ENCODE peak calls at places on chromosomes 5 and 9, in eight cellular contexts. I, M, Y, B, R, V, C and S are unnamed samples.

GRCh38 chr9:18447131-18447530 is 26.8 kb upstream of the ADAMTSL1 start:
- DNase-seq in Y (no peak), V (no peak), M (no peak), C (no peak), B (peak), I (no peak), R (peak), S (no peak)

GRCh38 chr9:5364294-5364990 is 24.8 kb upstream of the RLN1 start:
- DNase-seq in B (no peak), Y (no peak), I (no peak), V (peak), C (no peak), M (no peak), R (no peak), S (no peak)

GRCh38 chr5:45737153-45737552 is 41.0 kb upstream of the HCN1 start:
- DNase-seq in V (no peak), I (no peak), R (no peak), Y (no peak), M (no peak), C (no peak), B (no peak), S (no peak)

GRCh38 chr9:121748080-121748479 is 96.6 kb downstream of the DAB2IP start:
- DNase-seq in I (no peak), V (peak), B (no peak), R (no peak), C (no peak), M (no peak), Y (no peak), S (no peak)

GRCh38 chr5:83472508-83473343 is 1.2 kb downstream of the VCAN start:
- DNase-seq in I (peak), Y (peak), R (peak), B (peak), M (peak), V (no peak), C (peak), S (no peak)

GRCh38 chr5:150582281-150582791 is 58.1 kb upstream of the SYNPO start:
- DNase-seq in M (no peak), R (peak), B (peak), Y (no peak), V (peak), I (peak), C (peak), S (no peak)

GRCh38 chr9:93132946-93133640 is 958 bp downstream of the NINJ1 start:
- DNase-seq in V (no peak), Y (no peak), R (no peak), M (no peak), I (no peak), B (peak), C (no peak), S (no peak)

GRCh38 chr9:5566054-5566618 is 55.8 kb downstream of the PDCD1LG2 start:
- DNase-seq in V (no peak), C (no peak), R (no peak), B (no peak), I (no peak), Y (peak), M (no peak), S (no peak)

GRCh38 chr9:132030626-132031325 is 48.9 kb downstream of the MED27 start:
- DNase-seq in Y (no peak), M (no peak), V (no peak), I (no peak), B (no peak), R (no peak), C (no peak), S (no peak)

GRCh38 chr5:132526290-132526973 is 16.9 kb downstream of the IL5 start:
- DNase-seq in M (no peak), C (peak), B (no peak), Y (peak), I (peak), R (peak), V (peak), S (no peak)

GRCh38 chr5:15261279-15261668 is 238.7 kb upstream of the FBXL7 start:
- DNase-seq in C (no peak), V (no peak), Y (no peak), B (no peak), I (no peak), R (no peak), M (no peak), S (no peak)

GRCh38 chr9:134815435-134816214 is 65.0 kb upstream of the FCN2 start:
- DNase-seq in C (no peak), V (no peak), B (no peak), Y (no peak), M (no peak), R (no peak), I (no peak), S (no peak)

GRCh38 chr9:115972802-115973201 is 180.8 kb upstream of the PAPPA start:
- DNase-seq in C (no peak), I (no peak), B (no peak), M (no peak), R (no peak), Y (no peak), V (no peak), S (no peak)

GRCh38 chr5:149211566-149211965 is 60.1 kb upstream of the AFAP1L1 start:
- DNase-seq in C (no peak), B (no peak), Y (no peak), M (no peak), R (no peak), V (peak), I (no peak), S (no peak)

GRCh38 chr5:181100121-181101015 is 30.6 kb downstream of the OR2V1 start:
- DNase-seq in B (no peak), M (no peak), R (no peak), Y (no peak), I (peak), V (no peak), C (no peak), S (no peak)

GRCh38 chr9:127897194-127897692 is 2.2 kb downstream of the ST6GALNAC6 start:
- DNase-seq in Y (no peak), C (peak), R (peak), V (peak), B (peak), I (peak), M (no peak), S (peak)

GRCh38 chr9:79572891-79573696 is 1.3 kb downstream of the TLE4 start:
- DNase-seq in M (no peak), R (peak), C (peak), I (peak), Y (no peak), B (peak), V (no peak), S (no peak)

GRCh38 chr9:91421022-91421765 is 2.4 kb downstream of the NFIL3 start:
- DNase-seq in R (peak), I (peak), B (peak), C (peak), Y (no peak), V (peak), M (no peak), S (no peak)

GRCh38 chr9:35490910-35491465 is 1.1 kb downstream of the RUSC2 start:
- DNase-seq in R (no peak), I (no peak), V (peak), B (no peak), M (no peak), C (no peak), Y (no peak), S (no peak)

GRCh38 chr9:129656795-129657390 is 8.6 kb upstream of the PRRX2 start:
- DNase-seq in B (no peak), V (peak), C (no peak), R (no peak), I (no peak), M (no peak), Y (no peak), S (no peak)

GRCh38 chr9:127838375-127839078 is 15.9 kb downstream of the ENG start:
- DNase-seq in V (peak), C (peak), R (peak), M (peak), Y (no peak), I (peak), B (peak), S (no peak)

GRCh38 chr5:169826618-169827017 is 153.7 kb downstream of the INSYN2B start:
- DNase-seq in B (no peak), C (no peak), R (no peak), I (no peak), Y (no peak), M (no peak), V (no peak), S (no peak)

GRCh38 chr9:18748106-18748719 is 274.3 kb downstream of the ADAMTSL1 start:
- DNase-seq in C (no peak), M (no peak), R (no peak), Y (no peak), B (no peak), I (no peak), V (peak), S (no peak)

GRCh38 chr5:62579761-62580160 is 1.1 kb downstream of the LRRC70 start:
- DNase-seq in Y (no peak), R (no peak), C (no peak), I (no peak), V (no peak), M (no peak), B (no peak), S (no peak)
- H3K27ac ChIP-seq in Y (no peak), R (no peak), C (peak), I (no peak), V (no peak), M (no peak), B (no peak), S (no peak)

GRCh38 chr9:125177888-125178287 is 11.7 kb downstream of the PPP6C start:
- DNase-seq in Y (no peak), V (no peak), C (no peak), R (no peak), B (no peak), I (no peak), M (no peak), S (no peak)
- H3K27ac ChIP-seq in Y (no peak), V (no peak), C (no peak), R (peak), B (peak), I (no peak), M (no peak), S (no peak)

DNA sequence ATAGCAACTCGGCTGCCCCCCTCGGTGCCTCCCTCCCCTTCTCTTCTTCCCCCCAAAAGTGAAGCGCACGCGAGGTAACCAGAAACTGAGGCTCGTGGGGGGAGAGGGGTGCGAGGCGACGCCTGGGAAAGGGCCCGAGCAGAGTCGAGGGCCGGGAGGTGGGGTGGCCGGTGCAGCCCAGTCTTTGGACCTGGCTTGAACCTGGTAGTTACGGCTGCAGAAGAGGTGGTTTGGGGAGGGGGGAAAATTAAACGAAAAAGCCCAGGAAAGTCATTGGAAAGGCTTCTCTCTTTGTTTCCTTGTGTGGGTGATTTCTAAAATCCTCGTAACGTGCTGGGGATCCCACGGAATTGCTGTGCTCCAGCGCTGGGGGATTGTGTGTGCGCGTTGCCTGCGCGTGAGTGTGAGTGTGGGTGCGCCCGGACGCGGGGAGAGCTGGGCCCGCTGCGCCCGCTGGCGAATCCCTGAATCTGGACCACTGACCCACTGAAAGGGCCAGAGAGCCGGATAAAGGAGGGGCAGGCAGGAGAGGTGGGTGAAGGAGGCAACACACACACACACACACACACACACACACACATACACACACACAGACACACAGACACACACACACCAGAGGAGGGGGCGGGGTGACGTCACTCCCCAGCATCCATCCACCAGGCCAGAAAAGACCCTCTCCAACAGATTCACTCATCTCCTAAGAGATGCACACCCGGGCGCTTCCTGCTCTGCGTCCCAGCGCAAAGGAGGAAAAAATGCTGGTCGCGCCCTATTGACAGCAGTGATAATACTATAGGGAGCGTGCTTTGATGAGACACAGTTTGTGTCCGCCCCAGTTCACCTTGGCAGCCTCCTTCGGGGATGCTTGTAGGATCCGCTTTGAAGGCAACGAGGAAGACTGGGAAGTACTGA is 1058.9 kb upstream of the DMAC1 start:
- DNase-seq in B (no peak), R (no peak), I (no peak), C (peak), Y (no peak), M (no peak), V (no peak), S (peak)
- H3K27ac ChIP-seq in B (no peak), R (no peak), I (peak), C (peak), Y (no peak), M (peak), V (no peak), S (peak)

GRCh38 chr5:145834917-145835838 is at the start of gene PRELID2:
- DNase-seq in Y (no peak), M (peak), B (peak), I (peak), C (peak), R (peak), V (peak), S (peak)
- H3K27ac ChIP-seq in Y (peak), M (peak), B (peak), I (peak), C (peak), R (peak), V (peak), S (peak)

GRCh38 chr9:72527801-72528195 is 6.4 kb downstream of the TMC1 start:
- DNase-seq in Y (no peak), I (no peak), B (no peak), M (no peak), R (no peak), C (no peak), V (no peak), S (no peak)
- H3K27ac ChIP-seq in Y (peak), I (peak), B (peak), M (no peak), R (peak), C (no peak), V (peak), S (peak)

DNA sequence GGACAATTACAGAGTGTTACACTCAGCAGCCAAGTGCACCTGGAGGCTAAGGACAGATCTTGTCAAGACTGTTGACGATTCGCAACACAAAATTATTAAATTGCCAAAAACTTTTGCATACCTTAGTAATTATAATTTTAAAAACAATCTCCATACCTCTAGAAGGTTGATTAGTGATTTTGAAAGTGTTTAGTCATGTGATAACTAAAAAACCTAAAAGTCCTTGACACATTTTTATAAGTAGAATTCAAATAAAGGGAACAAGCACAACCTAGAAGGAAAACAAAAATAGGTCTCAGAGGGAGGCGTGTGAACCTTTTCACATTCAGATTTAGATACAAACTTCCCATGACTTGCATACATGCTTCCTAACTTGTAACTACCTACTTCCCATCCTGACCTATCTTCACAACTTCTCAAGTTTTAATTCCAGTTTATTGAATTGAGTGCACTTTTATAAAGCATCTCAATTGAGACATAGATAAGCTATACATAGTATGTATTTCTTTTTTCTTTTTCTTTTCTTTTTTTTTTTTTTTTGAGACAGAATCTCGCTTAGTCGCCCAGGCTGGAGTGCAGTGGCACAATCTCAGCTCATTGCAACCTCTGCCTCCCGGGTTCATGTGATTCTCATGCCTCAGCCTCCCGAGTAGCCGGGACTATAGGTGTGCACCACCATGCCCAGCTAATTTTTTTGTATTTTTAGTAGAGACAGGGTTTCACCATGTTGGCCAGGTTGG is 5.8 kb downstream of the ZNF367 start:
- DNase-seq in C (no peak), Y (no peak), V (no peak), B (no peak), I (no peak), M (no peak), R (no peak), S (no peak)
- H3K27ac ChIP-seq in C (no peak), Y (no peak), V (no peak), B (no peak), I (no peak), M (no peak), R (no peak), S (no peak)

GRCh38 chr5:115542076-115542475 is 2.5 kb downstream of the FEM1C start:
- DNase-seq in R (no peak), B (no peak), I (no peak), C (no peak), V (peak), M (no peak), Y (no peak), S (no peak)

GRCh38 chr5:115541586-115541985 is 3.0 kb downstream of the FEM1C start:
- DNase-seq in I (no peak), V (peak), Y (no peak), R (no peak), B (no peak), M (no peak), C (no peak), S (no peak)

GRCh38 chr5:115543931-115544370 is 624 bp downstream of the FEM1C start:
- DNase-seq in I (no peak), M (no peak), V (peak), B (peak), Y (no peak), C (peak), R (peak), S (peak)

GRCh38 chr5:115543365-115543700 is 1.2 kb downstream of the FEM1C start:
- DNase-seq in V (no peak), Y (no peak), B (no peak), R (no peak), M (no peak), I (no peak), C (no peak), S (no peak)

DNA sequence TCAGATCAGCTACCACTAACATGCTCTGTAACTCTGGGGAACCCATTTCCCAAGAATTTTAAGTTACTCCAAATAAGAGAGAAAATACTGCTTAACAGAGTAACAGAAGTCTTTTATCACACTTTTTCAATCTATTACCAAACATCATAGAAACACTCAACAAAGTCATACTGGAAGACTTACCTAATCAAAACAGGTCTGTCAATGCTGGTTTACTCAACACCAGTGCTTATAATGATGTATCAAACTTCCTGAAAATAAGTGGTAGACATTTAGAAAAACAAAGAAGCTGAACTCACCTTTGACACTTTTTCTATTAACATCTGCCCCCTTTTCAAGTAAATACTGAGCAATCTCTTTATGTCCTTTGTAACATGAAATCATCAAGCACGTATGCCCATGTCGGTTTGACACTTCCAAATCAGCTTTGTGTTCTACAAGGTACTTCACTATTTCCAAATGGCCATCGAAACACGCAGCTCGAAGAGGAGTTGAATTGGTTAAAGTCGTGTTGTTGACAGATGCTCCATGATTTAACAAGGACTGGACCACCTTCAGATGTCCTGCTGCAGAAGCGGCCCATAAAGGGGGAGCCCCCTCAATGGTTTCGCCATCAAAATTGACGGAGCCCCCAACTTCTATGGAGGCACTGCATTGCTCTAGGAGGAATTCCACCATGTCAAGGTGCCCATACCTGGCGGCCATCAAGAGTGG is 1.8 kb downstream of the FEM1C start:
- DNase-seq in Y (no peak), R (no peak), V (no peak), M (no peak), I (no peak), B (no peak), C (no peak), S (no peak)
- H3K27ac ChIP-seq in Y (no peak), R (peak), V (peak), M (peak), I (peak), B (peak), C (peak), S (peak)